ENCODE peak calls at places on chromosome X, in four cellular contexts. Z, V, J and N are unnamed samples.

GRCh38 chrX:119654112-119654531 is 38.8 kb downstream of the SEPTIN6 start:
- DNase-seq in Z (peak; percentile 5), V (no peak), J (no peak), N (no peak)

GRCh38 chrX:71666240-71667223 is 814 bp upstream of the LOC101059915 start:
- DNase-seq in Z (no peak), V (no peak), J (no peak), N (no peak)

GRCh38 chrX:43615677-43616076 is 40.4 kb upstream of the MAOA start:
- DNase-seq in Z (no peak), V (no peak), J (no peak), N (no peak)

GRCh38 chrX:150201841-150202240 is 161.3 kb upstream of the MAMLD1 start:
- DNase-seq in Z (no peak), V (peak; percentile 6), J (no peak), N (no peak)

GRCh38 chrX:11908371-11908770 is 150.3 kb downstream of the MSL3 start:
- DNase-seq in Z (peak; percentile 15), V (no peak), J (peak; percentile 23), N (no peak)

GRCh38 chrX:292900-293897 is 12.0 kb downstream of the PLCXD1 start:
- DNase-seq in Z (no peak), V (no peak), J (no peak), N (no peak)

GRCh38 chrX:124086411-124086810 is 124.9 kb downstream of the STAG2 start:
- DNase-seq in Z (no peak), V (no peak), J (peak; percentile 28), N (no peak)

GRCh38 chrX:17033225-17033624 is 86.8 kb downstream of the REPS2 start:
- DNase-seq in Z (no peak), V (no peak), J (no peak), N (no peak)

GRCh38 chrX:153643431-153644351 is 3.3 kb upstream of the DUSP9 start:
- DNase-seq in Z (peak; percentile 62), V (no peak), J (no peak), N (no peak)

GRCh38 chrX:107597264-107597663 is 31.0 kb upstream of the PRPS1 start:
- DNase-seq in Z (no peak), V (no peak), J (no peak), N (no peak)

GRCh38 chrX:74788545-74789086 is 136.6 kb downstream of the NEXMIF start:
- DNase-seq in Z (no peak), V (no peak), J (no peak), N (no peak)

GRCh38 chrX:113741744-113742143 is 842.1 kb upstream of the HTR2C start:
- DNase-seq in Z (peak; percentile 61), V (no peak), J (no peak), N (no peak)

GRCh38 chrX:24646745-24647182 is 383 bp downstream of the PCYT1B start:
- DNase-seq in Z (peak; percentile 52), V (no peak), J (no peak), N (no peak)

GRCh38 chrX:48761674-48762471 is at the start of gene GLOD5:
- DNase-seq in Z (peak; percentile 2), V (no peak), J (peak; percentile 6), N (no peak)

GRCh38 chrX:44731160-44731559 is 112.7 kb upstream of the DUSP21 start:
- DNase-seq in Z (no peak), V (no peak), J (no peak), N (no peak)

GRCh38 chrX:136147320-136147901 is at the start of gene FHL1:
- DNase-seq in Z (peak; percentile 77), V (no peak), J (peak; percentile 49), N (no peak)

GRCh38 chrX:29024813-29025342 is 437.6 kb downstream of the IL1RAPL1 start:
- DNase-seq in Z (no peak), V (no peak), J (no peak), N (no peak)

GRCh38 chrX:153410888-153411254 is 401 bp upstream of the ZFP92 start:
- DNase-seq in Z (no peak), V (no peak), J (no peak), N (no peak)

GRCh38 chrX:124127496-124127895 is 166.0 kb downstream of the STAG2 start:
- DNase-seq in Z (no peak), V (no peak), J (no peak), N (no peak)

GRCh38 chrX:79413009-79413408 is 45.9 kb upstream of the ITM2A start:
- DNase-seq in Z (peak; percentile 25), V (no peak), J (no peak), N (no peak)

GRCh38 chrX:7372843-7373525 is 225.0 kb upstream of the PUDP start:
- DNase-seq in Z (peak; percentile 58), V (no peak), J (no peak), N (no peak)

GRCh38 chrX:1486749-1487361 is 34.1 kb upstream of the ASMTL start:
- DNase-seq in Z (no peak), V (no peak), J (no peak), N (no peak)

GRCh38 chrX:93422693-93423092 is 250.7 kb downstream of the NAP1L3 start:
- DNase-seq in Z (peak; percentile 5), V (no peak), J (no peak), N (no peak)